ENCODE peak calls at places on chromosome 1, in ten cellular contexts. One of them, this sample, is unnamed.

GRCh38 chr1:227632325-227632724 is 69.0 kb downstream of the ZNF678 start:
- DNase-seq in natural killer cell treated with Interleukin-12 subunit alpha and Interleukin-12 subunit beta and Interleukin-15 and Interleukin-18, amount 100 ng/mL, for 72 hours: no peak
- DNase-seq in OCI-LY7: no peak
- DNase-seq in lower lobe of right lung: no peak
- DNase-seq in NCI-H146: no peak
- DNase-seq in lower leg skin: no peak
- DNase-seq in T-helper 9 cell: no peak
- DNase-seq in left ventricle myocardium inferior: no peak
- DNase-seq in retina: no peak
- DNase-seq in NCI-H446: no peak
- DNase-seq in this sample: no peak

GRCh38 chr1:16162163-16162822 is 6.4 kb upstream of the EPHA2 start:
- DNase-seq in natural killer cell treated with Interleukin-12 subunit alpha and Interleukin-12 subunit beta and Interleukin-15 and Interleukin-18, amount 100 ng/mL, for 72 hours: no peak
- DNase-seq in OCI-LY7: no peak
- DNase-seq in lower lobe of right lung: no peak
- DNase-seq in NCI-H146: no peak
- DNase-seq in lower leg skin: no peak
- DNase-seq in T-helper 9 cell: peak; percentile 58
- DNase-seq in left ventricle myocardium inferior: no peak
- DNase-seq in retina: peak; percentile 63
- DNase-seq in NCI-H446: no peak
- DNase-seq in this sample: no peak

GRCh38 chr1:214833357-214833756 is 230.4 kb downstream of the CENPF start:
- DNase-seq in natural killer cell treated with Interleukin-12 subunit alpha and Interleukin-12 subunit beta and Interleukin-15 and Interleukin-18, amount 100 ng/mL, for 72 hours: no peak
- DNase-seq in OCI-LY7: no peak
- DNase-seq in lower lobe of right lung: no peak
- DNase-seq in NCI-H146: no peak
- DNase-seq in lower leg skin: no peak
- DNase-seq in T-helper 9 cell: no peak
- DNase-seq in left ventricle myocardium inferior: no peak
- DNase-seq in retina: no peak
- DNase-seq in NCI-H446: no peak
- DNase-seq in this sample: no peak

GRCh38 chr1:237448042-237448441 is 406.1 kb downstream of the RYR2 start:
- DNase-seq in natural killer cell treated with Interleukin-12 subunit alpha and Interleukin-12 subunit beta and Interleukin-15 and Interleukin-18, amount 100 ng/mL, for 72 hours: no peak
- DNase-seq in OCI-LY7: no peak
- DNase-seq in lower lobe of right lung: no peak
- DNase-seq in NCI-H146: no peak
- DNase-seq in lower leg skin: no peak
- DNase-seq in T-helper 9 cell: no peak
- DNase-seq in left ventricle myocardium inferior: no peak
- DNase-seq in retina: no peak
- DNase-seq in NCI-H446: no peak
- DNase-seq in this sample: no peak

GRCh38 chr1:23008901-23009300 is 6.8 kb downstream of the TEX46 start:
- DNase-seq in natural killer cell treated with Interleukin-12 subunit alpha and Interleukin-12 subunit beta and Interleukin-15 and Interleukin-18, amount 100 ng/mL, for 72 hours: no peak
- DNase-seq in OCI-LY7: no peak
- DNase-seq in lower lobe of right lung: no peak
- DNase-seq in NCI-H146: no peak
- DNase-seq in lower leg skin: no peak
- DNase-seq in T-helper 9 cell: no peak
- DNase-seq in left ventricle myocardium inferior: no peak
- DNase-seq in retina: no peak
- DNase-seq in NCI-H446: no peak
- DNase-seq in this sample: no peak

GRCh38 chr1:180252638-180253536 is 22.8 kb downstream of the LHX4 start:
- DNase-seq in natural killer cell treated with Interleukin-12 subunit alpha and Interleukin-12 subunit beta and Interleukin-15 and Interleukin-18, amount 100 ng/mL, for 72 hours: peak; percentile 71
- DNase-seq in OCI-LY7: peak; percentile 63
- DNase-seq in lower lobe of right lung: peak; percentile 83
- DNase-seq in NCI-H146: peak; percentile 35
- DNase-seq in lower leg skin: peak; percentile 92
- DNase-seq in T-helper 9 cell: peak; percentile 58
- DNase-seq in left ventricle myocardium inferior: peak; percentile 67
- DNase-seq in retina: peak; percentile 52
- DNase-seq in NCI-H446: peak; percentile 71
- DNase-seq in this sample: peak; percentile 80

GRCh38 chr1:193058529-193059281 is 455 bp downstream of the UCHL5 start:
- DNase-seq in natural killer cell treated with Interleukin-12 subunit alpha and Interleukin-12 subunit beta and Interleukin-15 and Interleukin-18, amount 100 ng/mL, for 72 hours: peak; percentile 89
- DNase-seq in OCI-LY7: peak; percentile 76
- DNase-seq in lower lobe of right lung: peak; percentile 77
- DNase-seq in NCI-H146: peak; percentile 70
- DNase-seq in lower leg skin: peak; percentile 87
- DNase-seq in T-helper 9 cell: peak; percentile 16
- DNase-seq in left ventricle myocardium inferior: peak; percentile 18
- DNase-seq in retina: no peak
- DNase-seq in NCI-H446: peak; percentile 56
- DNase-seq in this sample: peak; percentile 54

GRCh38 chr1:11964656-11965055 is 15.6 kb upstream of the MFN2 start:
- DNase-seq in natural killer cell treated with Interleukin-12 subunit alpha and Interleukin-12 subunit beta and Interleukin-15 and Interleukin-18, amount 100 ng/mL, for 72 hours: no peak
- DNase-seq in OCI-LY7: no peak
- DNase-seq in lower lobe of right lung: no peak
- DNase-seq in NCI-H146: no peak
- DNase-seq in lower leg skin: no peak
- DNase-seq in T-helper 9 cell: no peak
- DNase-seq in left ventricle myocardium inferior: no peak
- DNase-seq in retina: no peak
- DNase-seq in NCI-H446: no peak
- DNase-seq in this sample: no peak

GRCh38 chr1:156445789-156446263 is 54.7 kb downstream of the MEF2D start:
- DNase-seq in natural killer cell treated with Interleukin-12 subunit alpha and Interleukin-12 subunit beta and Interleukin-15 and Interleukin-18, amount 100 ng/mL, for 72 hours: peak; percentile 80
- DNase-seq in OCI-LY7: peak; percentile 74
- DNase-seq in lower lobe of right lung: peak; percentile 84
- DNase-seq in NCI-H146: peak; percentile 87
- DNase-seq in lower leg skin: peak; percentile 95
- DNase-seq in T-helper 9 cell: peak; percentile 72
- DNase-seq in left ventricle myocardium inferior: peak; percentile 75
- DNase-seq in retina: peak; percentile 92
- DNase-seq in NCI-H446: peak; percentile 95
- DNase-seq in this sample: peak; percentile 88

GRCh38 chr1:96632045-96632664 is 89.4 kb upstream of the PTBP2 start:
- DNase-seq in natural killer cell treated with Interleukin-12 subunit alpha and Interleukin-12 subunit beta and Interleukin-15 and Interleukin-18, amount 100 ng/mL, for 72 hours: no peak
- DNase-seq in OCI-LY7: no peak
- DNase-seq in lower lobe of right lung: no peak
- DNase-seq in NCI-H146: no peak
- DNase-seq in lower leg skin: no peak
- DNase-seq in T-helper 9 cell: no peak
- DNase-seq in left ventricle myocardium inferior: no peak
- DNase-seq in retina: no peak
- DNase-seq in NCI-H446: no peak
- DNase-seq in this sample: no peak

This sample was measured in testis.